ENCODE peak calls at places on chromosomes 1 and 21, in seven cellular contexts. D is RWPE1; J is C1 segment of cervical spinal cord; E is memory B cell; V is AG08395; X is stimulated activated CD4-positive, alpha-beta T cell treated with anti-CD3 and anti-CD28 coated beads, Interleukin-2, amount 100 ng/mL, for 48 hours; C is Panc1. L is an unnamed sample.

GRCh38 chr1:103561612-103562395 is 9.6 kb upstream of the AMY2B start:
- DNase-seq in D (no peak), J (no peak), E (no peak), V (no peak), X (no peak), C (no peak), L (no peak)

GRCh38 chr1:24720152-24720551 is 25.1 kb upstream of the CLIC4 start:
- DNase-seq in D (no peak), J (peak), E (no peak), V (peak), X (no peak), C (no peak), L (peak)

GRCh38 chr1:57167997-57168396 is 202.2 kb upstream of the C8B start:
- DNase-seq in D (no peak), J (no peak), E (no peak), V (no peak), X (no peak), C (no peak), L (no peak)

GRCh38 chr1:182962554-182963115 is 9.7 kb upstream of the SHCBP1L start:
- DNase-seq in D (peak), J (no peak), E (peak), V (peak), X (no peak), C (peak), L (peak)

GRCh38 chr1:246790833-246791232 is 66.6 kb downstream of the SCCPDH start:
- DNase-seq in D (no peak), J (no peak), E (no peak), V (no peak), X (no peak), C (no peak), L (no peak)

GRCh38 chr1:108560430-108561144 is 687 bp downstream of the EEIG2 start:
- DNase-seq in D (no peak), J (peak), E (peak), V (peak), X (peak), C (no peak), L (peak)

GRCh38 chr1:194289569-194290266 is 1103.3 kb upstream of the B3GALT2 start:
- DNase-seq in D (no peak), J (no peak), E (peak), V (no peak), X (no peak), C (no peak), L (no peak)

GRCh38 chr1:19185976-19186375 is 24.1 kb downstream of the UBR4 start:
- DNase-seq in D (no peak), J (no peak), E (no peak), V (no peak), X (no peak), C (no peak), L (no peak)

GRCh38 chr1:12480748-12481362 is 137.2 kb downstream of the DHRS3 start:
- DNase-seq in D (peak), J (no peak), E (no peak), V (peak), X (no peak), C (peak), L (peak)

GRCh38 chr1:26284597-26285351 is 4.9 kb downstream of the SH3BGRL3 start:
- DNase-seq in D (peak), J (no peak), E (peak), V (peak), X (peak), C (peak), L (peak)

GRCh38 chr1:75985827-75986226 is 53.6 kb upstream of the ASB17 start:
- DNase-seq in D (peak), J (no peak), E (no peak), V (no peak), X (no peak), C (no peak), L (no peak)

GRCh38 chr1:19484338-19484792 is 974 bp downstream of the CAPZB start:
- DNase-seq in D (peak), J (no peak), E (no peak), V (no peak), X (no peak), C (no peak), L (no peak)

GRCh38 chr1:19074361-19074901 is 118.0 kb upstream of the IFFO2 start:
- DNase-seq in D (no peak), J (no peak), E (no peak), V (no peak), X (peak), C (no peak), L (no peak)

GRCh38 chr1:202658766-202659165 is 51.5 kb downstream of the SYT2 start:
- DNase-seq in D (no peak), J (no peak), E (no peak), V (no peak), X (no peak), C (no peak), L (no peak)

GRCh38 chr1:44024903-44025525 is 6.2 kb downstream of the SLC6A9 start:
- DNase-seq in D (peak), J (no peak), E (no peak), V (no peak), X (no peak), C (no peak), L (no peak)

GRCh38 chr1:201568258-201568657 is 29.3 kb downstream of the NAV1 start:
- DNase-seq in D (no peak), J (no peak), E (no peak), V (no peak), X (no peak), C (no peak), L (no peak)

GRCh38 chr21:27108228-27108627 is 141.3 kb upstream of the ADAMTS5 start:
- DNase-seq in D (no peak), J (no peak), E (no peak), V (no peak), X (no peak), C (no peak), L (no peak)

GRCh38 chr1:24878775-24879742 is 51.0 kb downstream of the RUNX3 start:
- DNase-seq in D (no peak), J (no peak), E (no peak), V (peak), X (no peak), C (no peak), L (no peak)

GRCh38 chr1:221806984-221807383 is 65.1 kb upstream of the DUSP10 start:
- DNase-seq in D (no peak), J (no peak), E (no peak), V (no peak), X (no peak), C (no peak), L (no peak)

L was measured in lung microvascular endothelial cell.